ENCODE peak calls at places on chromosomes 2 and 18, in four cellular contexts. One of them, this sample, is unnamed.
A peak's percentile ranks its signal among the peaks of the same experiment; 100 is the strongest.

GRCh38 chr2:1887106-1887505 is 142.8 kb upstream of the PXDN start:
- DNase-seq in colonic mucosa: no peak
- DNase-seq in neural crest cell: no peak
- DNase-seq in lower leg skin: no peak
- DNase-seq in this sample: no peak

GRCh38 chr2:241878007-241878970 is 8.8 kb downstream of the RTP5 start:
- DNase-seq in colonic mucosa: peak; percentile 83
- DNase-seq in neural crest cell: peak; percentile 67
- DNase-seq in lower leg skin: peak; percentile 57
- DNase-seq in this sample: peak; percentile 58

GRCh38 chr2:173706936-173707335 is 258.2 kb downstream of the SP3 start:
- DNase-seq in colonic mucosa: no peak
- DNase-seq in neural crest cell: no peak
- DNase-seq in lower leg skin: no peak
- DNase-seq in this sample: no peak

GRCh38 chr18:12376034-12376717 is 851 bp downstream of the AFG3L2 start:
- DNase-seq in colonic mucosa: peak; percentile 47
- DNase-seq in neural crest cell: no peak
- DNase-seq in lower leg skin: peak; percentile 38
- DNase-seq in this sample: peak; percentile 27

GRCh38 chr2:127423880-127424279 is 5.7 kb downstream of the PROC start:
- DNase-seq in colonic mucosa: no peak
- DNase-seq in neural crest cell: no peak
- DNase-seq in lower leg skin: no peak
- DNase-seq in this sample: no peak

GRCh38 chr2:42223822-42224268 is 54.7 kb downstream of the EML4 start:
- DNase-seq in colonic mucosa: no peak
- DNase-seq in neural crest cell: no peak
- DNase-seq in lower leg skin: no peak
- DNase-seq in this sample: no peak

GRCh38 chr2:170530284-170530745 is 184.8 kb upstream of the SP5 start:
- DNase-seq in colonic mucosa: peak; percentile 88
- DNase-seq in neural crest cell: no peak
- DNase-seq in lower leg skin: peak; percentile 87
- DNase-seq in this sample: no peak

GRCh38 chr2:20418519-20418918 is 28.4 kb upstream of the RHOB start:
- DNase-seq in colonic mucosa: no peak
- DNase-seq in neural crest cell: no peak
- DNase-seq in lower leg skin: no peak
- DNase-seq in this sample: no peak

GRCh38 chr2:11366326-11366741 is 21.9 kb upstream of the ROCK2 start:
- DNase-seq in colonic mucosa: no peak
- DNase-seq in neural crest cell: no peak
- DNase-seq in lower leg skin: no peak
- DNase-seq in this sample: no peak

GRCh38 chr18:62183578-62184195 is 3.2 kb downstream of the PIGN start:
- DNase-seq in colonic mucosa: peak; percentile 54
- DNase-seq in neural crest cell: peak; percentile 29
- DNase-seq in lower leg skin: no peak
- DNase-seq in this sample: no peak

GRCh38 chr2:67883316-67884080 is 179.3 kb downstream of the C1D start:
- DNase-seq in colonic mucosa: no peak
- DNase-seq in neural crest cell: no peak
- DNase-seq in lower leg skin: no peak
- DNase-seq in this sample: no peak

GRCh38 chr2:71856709-71857525 is 290.7 kb downstream of the CYP26B1 start:
- DNase-seq in colonic mucosa: no peak
- DNase-seq in neural crest cell: no peak
- DNase-seq in lower leg skin: no peak
- DNase-seq in this sample: no peak

GRCh38 chr2:216391401-216391800 is 19.1 kb upstream of the MARCHF4 start:
- DNase-seq in colonic mucosa: no peak
- DNase-seq in neural crest cell: no peak
- DNase-seq in lower leg skin: no peak
- DNase-seq in this sample: no peak

GRCh38 chr18:34976899-34977786 is 64.1 kb upstream of the MAPRE2 start:
- DNase-seq in colonic mucosa: peak; percentile 95
- DNase-seq in neural crest cell: peak; percentile 67
- DNase-seq in lower leg skin: peak; percentile 56
- DNase-seq in this sample: peak; percentile 60

GRCh38 chr18:331231-331771 is 63.5 kb upstream of the THOC1 start:
- DNase-seq in colonic mucosa: no peak
- DNase-seq in neural crest cell: no peak
- DNase-seq in lower leg skin: no peak
- DNase-seq in this sample: no peak

GRCh38 chr2:101961287-101962242 is 30.2 kb upstream of the IL1R2 start:
- DNase-seq in colonic mucosa: peak; percentile 53
- DNase-seq in neural crest cell: no peak
- DNase-seq in lower leg skin: peak; percentile 93
- DNase-seq in this sample: peak; percentile 73

GRCh38 chr2:101960903-101961286 is 30.9 kb upstream of the IL1R2 start:
- DNase-seq in colonic mucosa: no peak
- DNase-seq in neural crest cell: no peak
- DNase-seq in lower leg skin: no peak
- DNase-seq in this sample: no peak

GRCh38 chr2:101967826-101968498 is 23.8 kb upstream of the IL1R2 start:
- DNase-seq in colonic mucosa: no peak
- DNase-seq in neural crest cell: no peak
- DNase-seq in lower leg skin: no peak
- DNase-seq in this sample: no peak

GRCh38 chr2:101962243-101962809 is 29.4 kb upstream of the IL1R2 start:
- DNase-seq in colonic mucosa: no peak
- DNase-seq in neural crest cell: no peak
- DNase-seq in lower leg skin: no peak
- DNase-seq in this sample: no peak

DNA sequence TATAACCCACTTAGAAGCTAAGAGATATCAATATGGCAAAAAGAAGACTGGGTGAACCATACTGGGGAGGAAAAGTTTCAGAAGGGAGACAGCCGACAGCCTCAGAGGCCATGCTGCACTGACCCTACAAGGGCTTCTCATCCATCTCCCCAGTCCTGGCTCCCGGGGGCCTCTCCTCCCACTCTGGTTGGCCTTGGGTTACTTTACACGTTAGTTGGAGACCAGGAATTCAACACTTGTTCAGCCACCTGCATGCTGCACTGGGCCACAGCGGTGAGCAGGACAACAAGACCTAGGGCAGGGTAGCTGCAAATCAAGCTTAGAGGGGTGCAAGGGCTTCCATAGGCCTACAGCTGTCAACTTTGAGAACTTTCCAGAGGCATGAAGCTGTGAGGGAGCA is 28.6 kb upstream of the IL1R2 start:
- DNase-seq in colonic mucosa: no peak
- DNase-seq in neural crest cell: no peak
- DNase-seq in lower leg skin: no peak
- DNase-seq in this sample: no peak
- TF ChIP-seq CTCF in colonic mucosa: no peak
- TF ChIP-seq CTCF in neural crest cell: no peak
- TF ChIP-seq CTCF in lower leg skin: no peak
- TF ChIP-seq CTCF in this sample: no peak

DNA sequence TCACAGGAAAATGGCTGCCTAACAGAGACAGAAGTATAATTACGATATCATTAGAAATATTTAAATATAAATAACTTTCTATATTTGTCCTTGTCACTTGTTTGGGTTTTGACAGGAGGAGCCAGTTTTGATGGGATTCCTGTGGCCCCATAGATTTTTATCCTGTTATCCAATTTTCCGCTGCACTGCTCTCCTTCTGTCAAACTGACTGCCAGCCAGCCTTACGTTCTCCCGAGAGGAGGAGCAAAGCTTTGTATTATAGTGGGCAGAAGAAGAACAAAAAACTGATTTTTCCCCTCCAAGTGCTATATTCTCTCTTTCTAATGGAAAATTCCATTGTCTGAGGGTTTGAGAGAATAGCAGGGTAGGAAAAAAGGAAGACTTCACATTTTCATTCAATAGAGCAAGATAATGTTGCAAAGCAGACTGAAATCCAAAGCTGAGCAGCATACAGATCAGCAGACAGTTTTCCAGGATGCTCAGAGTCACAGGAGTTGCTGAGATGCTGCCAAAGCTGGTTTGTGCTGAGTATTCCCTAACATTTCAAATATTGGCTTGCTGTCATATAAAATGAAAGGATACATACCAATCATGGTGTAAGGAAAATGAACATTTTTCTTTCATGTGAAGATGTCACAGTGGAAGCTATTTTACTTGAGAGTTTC is 238.0 kb downstream of the UBE2E3 start:
- DNase-seq in colonic mucosa: no peak
- DNase-seq in neural crest cell: no peak
- DNase-seq in lower leg skin: no peak
- DNase-seq in this sample: no peak
- TF ChIP-seq CTCF in colonic mucosa: no peak
- TF ChIP-seq CTCF in neural crest cell: no peak
- TF ChIP-seq CTCF in lower leg skin: no peak
- TF ChIP-seq CTCF in this sample: no peak

GRCh38 chr2:7697052-7697451 is 779.8 kb downstream of the RNF144A start:
- DNase-seq in colonic mucosa: no peak
- DNase-seq in neural crest cell: no peak
- DNase-seq in lower leg skin: no peak
- DNase-seq in this sample: no peak
- TF ChIP-seq CTCF in colonic mucosa: no peak
- TF ChIP-seq CTCF in neural crest cell: no peak
- TF ChIP-seq CTCF in lower leg skin: no peak
- TF ChIP-seq CTCF in this sample: no peak

DNA sequence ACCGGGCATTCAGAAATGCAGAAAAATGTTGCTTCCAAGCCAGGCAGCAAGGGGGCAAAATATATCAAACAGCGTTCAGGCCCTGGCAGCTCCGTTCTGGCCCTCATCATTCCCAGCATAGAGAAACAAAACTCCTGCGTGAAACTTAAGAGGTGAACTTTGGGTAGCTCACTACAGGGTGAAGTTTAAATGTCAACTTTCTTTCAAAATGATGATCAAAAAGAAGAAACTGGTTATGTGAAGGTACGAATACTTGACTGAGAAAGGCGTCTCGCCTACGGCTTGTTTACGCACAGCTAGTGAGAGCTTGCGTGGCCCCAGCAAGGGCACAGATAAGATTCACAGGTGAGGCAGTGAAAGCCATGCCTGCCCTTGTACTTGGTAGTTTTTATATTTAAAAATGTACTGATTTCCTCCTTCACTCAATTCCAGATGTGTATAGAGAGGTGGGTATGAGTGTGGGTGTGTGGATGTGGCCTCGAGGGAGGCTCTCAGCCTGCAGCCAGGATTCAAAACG is 127.5 kb downstream of the NFATC1 start:
- DNase-seq in colonic mucosa: no peak
- DNase-seq in neural crest cell: no peak
- DNase-seq in lower leg skin: no peak
- DNase-seq in this sample: no peak
- TF ChIP-seq CTCF in colonic mucosa: no peak
- TF ChIP-seq CTCF in neural crest cell: no peak
- TF ChIP-seq CTCF in lower leg skin: no peak
- TF ChIP-seq CTCF in this sample: no peak

GRCh38 chr2:37579314-37579713 is 92.1 kb downstream of the CDC42EP3 start:
- DNase-seq in colonic mucosa: no peak
- DNase-seq in neural crest cell: no peak
- DNase-seq in lower leg skin: no peak
- DNase-seq in this sample: no peak

GRCh38 chr2:37573818-37574388 is 97.5 kb downstream of the CDC42EP3 start:
- DNase-seq in colonic mucosa: no peak
- DNase-seq in neural crest cell: no peak
- DNase-seq in lower leg skin: no peak
- DNase-seq in this sample: no peak

GRCh38 chr2:37576831-37577230 is 94.6 kb downstream of the CDC42EP3 start:
- DNase-seq in colonic mucosa: no peak
- DNase-seq in neural crest cell: no peak
- DNase-seq in lower leg skin: no peak
- DNase-seq in this sample: no peak

GRCh38 chr2:37573406-37573805 is 98.0 kb downstream of the CDC42EP3 start:
- DNase-seq in colonic mucosa: no peak
- DNase-seq in neural crest cell: no peak
- DNase-seq in lower leg skin: no peak
- DNase-seq in this sample: no peak

GRCh38 chr2:37575780-37576179 is 95.7 kb downstream of the CDC42EP3 start:
- DNase-seq in colonic mucosa: no peak
- DNase-seq in neural crest cell: no peak
- DNase-seq in lower leg skin: no peak
- DNase-seq in this sample: no peak
- TF ChIP-seq CTCF in colonic mucosa: no peak
- TF ChIP-seq CTCF in neural crest cell: no peak
- TF ChIP-seq CTCF in lower leg skin: no peak
- TF ChIP-seq CTCF in this sample: no peak

GRCh38 chr2:189638305-189639002 is 22.8 kb upstream of the ASNSD1 start:
- DNase-seq in colonic mucosa: no peak
- DNase-seq in neural crest cell: no peak
- DNase-seq in lower leg skin: no peak
- DNase-seq in this sample: no peak
- TF ChIP-seq CTCF in colonic mucosa: no peak
- TF ChIP-seq CTCF in neural crest cell: no peak
- TF ChIP-seq CTCF in lower leg skin: no peak
- TF ChIP-seq CTCF in this sample: no peak

GRCh38 chr18:5066380-5066977 is 130.6 kb downstream of the AKAIN1 start:
- DNase-seq in colonic mucosa: peak; percentile 23
- DNase-seq in neural crest cell: no peak
- DNase-seq in lower leg skin: no peak
- DNase-seq in this sample: no peak
- TF ChIP-seq CTCF in colonic mucosa: peak; percentile 37
- TF ChIP-seq CTCF in neural crest cell: peak; percentile 57
- TF ChIP-seq CTCF in lower leg skin: no peak
- TF ChIP-seq CTCF in this sample: no peak

GRCh38 chr18:7733642-7734041 is 166.5 kb downstream of the PTPRM start:
- DNase-seq in colonic mucosa: no peak
- DNase-seq in neural crest cell: no peak
- DNase-seq in lower leg skin: no peak
- DNase-seq in this sample: no peak

GRCh38 chr18:7729858-7730257 is 162.7 kb downstream of the PTPRM start:
- DNase-seq in colonic mucosa: no peak
- DNase-seq in neural crest cell: no peak
- DNase-seq in lower leg skin: no peak
- DNase-seq in this sample: no peak

GRCh38 chr18:7728297-7728696 is 161.2 kb downstream of the PTPRM start:
- DNase-seq in colonic mucosa: no peak
- DNase-seq in neural crest cell: no peak
- DNase-seq in lower leg skin: no peak
- DNase-seq in this sample: no peak

GRCh38 chr18:7727381-7728076 is 160.4 kb downstream of the PTPRM start:
- DNase-seq in colonic mucosa: no peak
- DNase-seq in neural crest cell: no peak
- DNase-seq in lower leg skin: no peak
- DNase-seq in this sample: no peak

DNA sequence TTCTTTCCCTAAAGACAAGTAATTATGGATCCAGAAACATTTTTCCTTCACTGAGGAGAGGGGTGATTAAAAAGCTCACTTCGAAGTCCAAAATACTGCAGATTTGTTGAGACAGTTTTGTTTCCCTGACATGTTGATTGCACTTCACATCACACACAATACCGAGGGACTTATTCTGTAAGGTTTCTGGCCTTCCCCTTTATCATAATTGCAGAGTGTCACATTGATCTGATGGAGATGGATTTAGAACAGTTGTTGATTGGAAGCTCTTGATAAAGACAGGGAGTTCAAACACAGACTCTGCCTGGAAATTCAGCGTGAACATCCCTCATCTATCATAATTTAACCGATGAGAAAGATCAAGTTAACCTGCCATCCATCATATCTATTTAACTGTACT is 163.6 kb downstream of the PTPRM start:
- DNase-seq in colonic mucosa: no peak
- DNase-seq in neural crest cell: no peak
- DNase-seq in lower leg skin: no peak
- DNase-seq in this sample: no peak
- TF ChIP-seq CTCF in colonic mucosa: no peak
- TF ChIP-seq CTCF in neural crest cell: no peak
- TF ChIP-seq CTCF in lower leg skin: no peak
- TF ChIP-seq CTCF in this sample: no peak

GRCh38 chr18:48541026-48541746 is 2.4 kb downstream of the CTIF start:
- DNase-seq in colonic mucosa: peak; percentile 81
- DNase-seq in neural crest cell: peak; percentile 55
- DNase-seq in lower leg skin: peak; percentile 50
- DNase-seq in this sample: no peak
- TF ChIP-seq CTCF in colonic mucosa: no peak
- TF ChIP-seq CTCF in neural crest cell: no peak
- TF ChIP-seq CTCF in lower leg skin: no peak
- TF ChIP-seq CTCF in this sample: no peak